ENCODE peak calls at places on chromosomes 16 and 17, in six cellular contexts. One of them, this sample, is unnamed.
A peak's percentile ranks its signal among the peaks of the same experiment; 100 is the strongest.

GRCh38 chr16:76277099-76278030 is at the start of gene CNTNAP4:
- DNase-seq in IMR-90: no peak
- DNase-seq in trophoblast cell: no peak
- DNase-seq in mesenchymal stem cell: no peak
- DNase-seq in H1: peak; percentile 73
- DNase-seq in mesendoderm: peak; percentile 18
- DNase-seq in this sample: no peak

GRCh38 chr17:63516910-63517824 is 6.0 kb upstream of the KCNH6 start:
- DNase-seq in IMR-90: peak; percentile 86
- DNase-seq in trophoblast cell: peak; percentile 69
- DNase-seq in mesenchymal stem cell: peak; percentile 62
- DNase-seq in H1: no peak
- DNase-seq in mesendoderm: peak; percentile 41
- DNase-seq in this sample: no peak

GRCh38 chr17:80981929-80982425 is 9.7 kb upstream of the CHMP6 start:
- DNase-seq in IMR-90: no peak
- DNase-seq in trophoblast cell: no peak
- DNase-seq in mesenchymal stem cell: no peak
- DNase-seq in H1: no peak
- DNase-seq in mesendoderm: no peak
- DNase-seq in this sample: no peak

GRCh38 chr16:69223882-69224281 is 36.9 kb downstream of the SNTB2 start:
- DNase-seq in IMR-90: peak; percentile 79
- DNase-seq in trophoblast cell: no peak
- DNase-seq in mesenchymal stem cell: no peak
- DNase-seq in H1: no peak
- DNase-seq in mesendoderm: no peak
- DNase-seq in this sample: no peak

GRCh38 chr17:19448341-19449268 is 37.6 kb downstream of the RNF112 start:
- DNase-seq in IMR-90: peak; percentile 99
- DNase-seq in trophoblast cell: peak; percentile 92
- DNase-seq in mesenchymal stem cell: peak; percentile 98
- DNase-seq in H1: no peak
- DNase-seq in mesendoderm: no peak
- DNase-seq in this sample: no peak

GRCh38 chr16:12868169-12868568 is 33.2 kb upstream of the SHISA9 start:
- DNase-seq in IMR-90: no peak
- DNase-seq in trophoblast cell: no peak
- DNase-seq in mesenchymal stem cell: no peak
- DNase-seq in H1: no peak
- DNase-seq in mesendoderm: peak; percentile 9
- DNase-seq in this sample: no peak

GRCh38 chr16:50213939-50214519 is 52.3 kb upstream of the ADCY7 start:
- DNase-seq in IMR-90: peak; percentile 62
- DNase-seq in trophoblast cell: peak; percentile 91
- DNase-seq in mesenchymal stem cell: peak; percentile 72
- DNase-seq in H1: no peak
- DNase-seq in mesendoderm: peak; percentile 50
- DNase-seq in this sample: peak; percentile 54

GRCh38 chr17:47739150-47739549 is 6.1 kb downstream of the TBX21 start:
- DNase-seq in IMR-90: no peak
- DNase-seq in trophoblast cell: no peak
- DNase-seq in mesenchymal stem cell: no peak
- DNase-seq in H1: no peak
- DNase-seq in mesendoderm: no peak
- DNase-seq in this sample: no peak

GRCh38 chr17:18888766-18889290 is 30.9 kb downstream of the PRPSAP2 start:
- DNase-seq in IMR-90: no peak
- DNase-seq in trophoblast cell: no peak
- DNase-seq in mesenchymal stem cell: no peak
- DNase-seq in H1: no peak
- DNase-seq in mesendoderm: no peak
- DNase-seq in this sample: no peak

GRCh38 chr17:17503566-17504130 is 7.5 kb upstream of the RASD1 start:
- DNase-seq in IMR-90: no peak
- DNase-seq in trophoblast cell: no peak
- DNase-seq in mesenchymal stem cell: no peak
- DNase-seq in H1: no peak
- DNase-seq in mesendoderm: no peak
- DNase-seq in this sample: no peak

GRCh38 chr17:79891113-79891730 is 52.0 kb upstream of the CBX4 start:
- DNase-seq in IMR-90: no peak
- DNase-seq in trophoblast cell: no peak
- DNase-seq in mesenchymal stem cell: no peak
- DNase-seq in H1: no peak
- DNase-seq in mesendoderm: no peak
- DNase-seq in this sample: no peak

GRCh38 chr17:37828313-37829124 is 83.7 kb upstream of the HNF1B start:
- DNase-seq in IMR-90: peak; percentile 28
- DNase-seq in trophoblast cell: no peak
- DNase-seq in mesenchymal stem cell: peak; percentile 65
- DNase-seq in H1: no peak
- DNase-seq in mesendoderm: peak; percentile 41
- DNase-seq in this sample: no peak

GRCh38 chr17:58492238-58493121 is 4.3 kb upstream of the HSF5 start:
- DNase-seq in IMR-90: no peak
- DNase-seq in trophoblast cell: peak; percentile 99
- DNase-seq in mesenchymal stem cell: no peak
- DNase-seq in H1: peak; percentile 6
- DNase-seq in mesendoderm: no peak
- DNase-seq in this sample: no peak

GRCh38 chr17:28317099-28317964 is 1.7 kb upstream of the TMEM97 start:
- DNase-seq in IMR-90: no peak
- DNase-seq in trophoblast cell: no peak
- DNase-seq in mesenchymal stem cell: no peak
- DNase-seq in H1: no peak
- DNase-seq in mesendoderm: no peak
- DNase-seq in this sample: no peak

GRCh38 chr17:28320215-28321061 is 1.4 kb downstream of the TMEM97 start:
- DNase-seq in IMR-90: no peak
- DNase-seq in trophoblast cell: no peak
- DNase-seq in mesenchymal stem cell: peak; percentile 26
- DNase-seq in H1: no peak
- DNase-seq in mesendoderm: no peak
- DNase-seq in this sample: no peak

GRCh38 chr17:28317965-28318758 is 838 bp upstream of the TMEM97 start:
- DNase-seq in IMR-90: no peak
- DNase-seq in trophoblast cell: peak; percentile 2
- DNase-seq in mesenchymal stem cell: no peak
- DNase-seq in H1: peak; percentile 72
- DNase-seq in mesendoderm: peak; percentile 40
- DNase-seq in this sample: peak; percentile 42

GRCh38 chr17:28315846-28316705 is 2.9 kb upstream of the TMEM97 start:
- DNase-seq in IMR-90: no peak
- DNase-seq in trophoblast cell: no peak
- DNase-seq in mesenchymal stem cell: no peak
- DNase-seq in H1: no peak
- DNase-seq in mesendoderm: no peak
- DNase-seq in this sample: no peak

DNA sequence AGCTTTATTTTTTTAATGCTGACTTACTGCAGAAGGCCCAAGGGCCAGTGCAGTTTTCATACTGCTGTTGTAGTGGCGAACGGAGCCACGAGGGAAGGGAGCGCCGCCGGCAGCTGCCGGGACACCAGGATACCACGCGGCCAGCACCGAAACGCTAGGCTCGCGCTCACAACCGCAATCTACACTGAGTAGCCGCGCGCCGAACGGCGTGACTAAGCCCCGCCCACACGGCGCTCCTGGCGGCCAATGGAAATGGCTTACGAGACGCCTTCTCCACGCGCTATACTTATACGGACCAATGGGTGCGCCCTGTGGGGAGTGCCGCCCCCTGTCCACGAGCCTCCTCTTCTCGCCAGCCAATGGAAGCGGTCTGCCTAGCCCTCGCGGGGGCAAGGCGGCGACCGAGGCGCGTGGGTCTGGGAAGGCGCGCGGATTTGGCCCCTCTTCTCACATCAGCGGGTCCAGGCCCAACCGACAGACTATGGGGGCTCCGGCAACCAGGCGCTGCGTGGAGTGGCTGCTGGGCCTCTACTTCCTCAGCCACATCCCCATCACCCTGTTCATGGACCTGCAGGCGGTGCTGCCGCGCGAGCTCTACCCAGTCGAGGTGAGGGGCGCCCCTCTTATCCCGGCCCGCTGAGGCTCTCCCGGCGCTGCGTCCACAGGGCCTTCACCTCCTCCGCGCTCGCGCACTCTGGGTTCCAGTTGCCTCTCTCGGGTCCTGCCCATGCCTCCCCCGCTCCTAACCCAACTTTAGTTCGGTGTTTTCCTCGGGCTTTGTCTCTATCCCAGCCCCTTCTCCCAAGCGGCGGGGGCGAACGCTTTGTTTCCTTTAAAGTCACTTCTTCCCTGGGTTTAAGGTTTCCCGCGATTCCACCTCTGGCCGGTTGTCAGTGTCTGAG is at the start of gene TMEM97:
- DNase-seq in IMR-90: peak; percentile 97
- DNase-seq in trophoblast cell: peak; percentile 98
- DNase-seq in mesenchymal stem cell: peak; percentile 99
- DNase-seq in H1: peak; percentile 92
- DNase-seq in mesendoderm: peak; percentile 97
- DNase-seq in this sample: peak; percentile 93
- H3K18ac ChIP-seq in IMR-90: no peak within 1 kb of the TSS
- H3K18ac ChIP-seq in trophoblast cell: peak within 1 kb of the TSS; percentile 38
- H3K18ac ChIP-seq in mesenchymal stem cell: peak within 1 kb of the TSS; percentile 80
- H3K18ac ChIP-seq in H1: peak within 1 kb of the TSS; percentile 72
- H3K18ac ChIP-seq in mesendoderm: peak within 1 kb of the TSS; percentile 63
- H3K18ac ChIP-seq in this sample: peak within 1 kb of the TSS; percentile 96

GRCh38 chr16:11306381-11306780 is 25.3 kb upstream of the PRM1 start:
- DNase-seq in IMR-90: no peak
- DNase-seq in trophoblast cell: peak; percentile 68
- DNase-seq in mesenchymal stem cell: no peak
- DNase-seq in H1: no peak
- DNase-seq in mesendoderm: peak; percentile 91
- DNase-seq in this sample: no peak
- H3K27ac ChIP-seq in IMR-90: no peak overlapping the region
- H3K27ac ChIP-seq in trophoblast cell: no peak overlapping the region
- H3K27ac ChIP-seq in mesenchymal stem cell: no peak overlapping the region
- H3K27ac ChIP-seq in H1: no peak overlapping the region
- H3K27ac ChIP-seq in mesendoderm: no peak overlapping the region
- H3K27ac ChIP-seq in this sample: no peak overlapping the region

GRCh38 chr17:76382305-76382802 is 2.1 kb upstream of the SPHK1 start:
- DNase-seq in IMR-90: peak; percentile 67
- DNase-seq in trophoblast cell: peak; percentile 80
- DNase-seq in mesenchymal stem cell: no peak
- DNase-seq in H1: peak; percentile 84
- DNase-seq in mesendoderm: peak; percentile 80
- DNase-seq in this sample: peak; percentile 90
- H3K4me3 ChIP-seq in IMR-90: peak overlapping the region; percentile 80
- H3K4me3 ChIP-seq in trophoblast cell: peak overlapping the region; percentile 76
- H3K4me3 ChIP-seq in mesenchymal stem cell: peak overlapping the region; percentile 83
- H3K4me3 ChIP-seq in H1: peak overlapping the region; percentile 69
- H3K4me3 ChIP-seq in mesendoderm: peak overlapping the region; percentile 14
- H3K4me3 ChIP-seq in this sample: peak overlapping the region; percentile 78

GRCh38 chr17:59859444-59860025 is 33.2 kb downstream of the TUBD1 start:
- DNase-seq in IMR-90: peak; percentile 78
- DNase-seq in trophoblast cell: peak; percentile 70
- DNase-seq in mesenchymal stem cell: peak; percentile 77
- DNase-seq in H1: no peak
- DNase-seq in mesendoderm: no peak
- DNase-seq in this sample: no peak

GRCh38 chr17:59858167-59858790 is 34.5 kb downstream of the TUBD1 start:
- DNase-seq in IMR-90: peak; percentile 23
- DNase-seq in trophoblast cell: no peak
- DNase-seq in mesenchymal stem cell: no peak
- DNase-seq in H1: no peak
- DNase-seq in mesendoderm: no peak
- DNase-seq in this sample: no peak

GRCh38 chr17:59851431-59852375 is 41.0 kb downstream of the TUBD1 start:
- DNase-seq in IMR-90: peak; percentile 99
- DNase-seq in trophoblast cell: no peak
- DNase-seq in mesenchymal stem cell: peak; percentile 99
- DNase-seq in H1: no peak
- DNase-seq in mesendoderm: no peak
- DNase-seq in this sample: no peak

GRCh38 chr17:59853168-59853918 is 39.4 kb downstream of the TUBD1 start:
- DNase-seq in IMR-90: peak; percentile 100
- DNase-seq in trophoblast cell: peak; percentile 99
- DNase-seq in mesenchymal stem cell: peak; percentile 97
- DNase-seq in H1: no peak
- DNase-seq in mesendoderm: peak; percentile 72
- DNase-seq in this sample: no peak

GRCh38 chr17:59856859-59857794 is 35.6 kb downstream of the TUBD1 start:
- DNase-seq in IMR-90: no peak
- DNase-seq in trophoblast cell: no peak
- DNase-seq in mesenchymal stem cell: no peak
- DNase-seq in H1: no peak
- DNase-seq in mesendoderm: no peak
- DNase-seq in this sample: no peak
- H3K18ac ChIP-seq in IMR-90: peak overlapping the region; percentile 97
- H3K18ac ChIP-seq in trophoblast cell: no peak overlapping the region
- H3K18ac ChIP-seq in mesenchymal stem cell: no peak overlapping the region
- H3K18ac ChIP-seq in H1: no peak overlapping the region
- H3K18ac ChIP-seq in mesendoderm: no peak overlapping the region
- H3K18ac ChIP-seq in this sample: no peak overlapping the region

DNA sequence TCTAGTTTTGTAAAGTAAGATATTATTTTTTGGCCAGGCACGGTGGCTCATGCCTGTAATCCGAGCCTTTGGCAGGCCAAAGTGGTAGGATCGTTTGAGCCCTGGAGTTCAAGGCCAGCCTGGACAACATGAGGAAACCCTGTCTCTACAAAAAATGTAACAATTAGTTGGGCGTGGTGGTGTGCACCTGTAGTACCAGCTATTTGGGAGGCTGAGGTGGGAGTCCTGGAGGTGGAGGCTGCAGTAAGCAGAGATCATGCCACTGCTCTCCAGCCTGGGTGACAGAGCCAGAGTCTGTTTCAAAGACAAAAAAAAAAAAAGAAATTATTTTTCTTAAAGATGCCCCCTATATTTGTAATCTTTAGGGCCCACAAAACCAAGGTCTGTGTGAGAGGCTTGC is 16.0 kb upstream of the RHOT1 start:
- DNase-seq in IMR-90: no peak
- DNase-seq in trophoblast cell: no peak
- DNase-seq in mesenchymal stem cell: no peak
- DNase-seq in H1: no peak
- DNase-seq in mesendoderm: no peak
- DNase-seq in this sample: no peak
- H3K27ac ChIP-seq in IMR-90: no peak overlapping the region
- H3K27ac ChIP-seq in trophoblast cell: no peak overlapping the region
- H3K27ac ChIP-seq in mesenchymal stem cell: no peak overlapping the region
- H3K27ac ChIP-seq in H1: no peak overlapping the region
- H3K27ac ChIP-seq in mesendoderm: no peak overlapping the region
- H3K27ac ChIP-seq in this sample: no peak overlapping the region

GRCh38 chr17:60641126-60641525 is 36.5 kb upstream of the BCAS3 start:
- DNase-seq in IMR-90: no peak
- DNase-seq in trophoblast cell: no peak
- DNase-seq in mesenchymal stem cell: no peak
- DNase-seq in H1: no peak
- DNase-seq in mesendoderm: no peak
- DNase-seq in this sample: no peak
- H3K4me3 ChIP-seq in IMR-90: no peak overlapping the region
- H3K4me3 ChIP-seq in trophoblast cell: no peak overlapping the region
- H3K4me3 ChIP-seq in mesenchymal stem cell: no peak overlapping the region
- H3K4me3 ChIP-seq in H1: no peak overlapping the region
- H3K4me3 ChIP-seq in mesendoderm: no peak overlapping the region
- H3K4me3 ChIP-seq in this sample: no peak overlapping the region

GRCh38 chr17:75205037-75205792 is at the start of gene NUP85:
- DNase-seq in IMR-90: peak; percentile 89
- DNase-seq in trophoblast cell: peak; percentile 95
- DNase-seq in mesenchymal stem cell: peak; percentile 93
- DNase-seq in H1: peak; percentile 96
- DNase-seq in mesendoderm: peak; percentile 96
- DNase-seq in this sample: peak; percentile 93
- H3K18ac ChIP-seq in IMR-90: peak within 1 kb of the TSS; percentile 97
- H3K18ac ChIP-seq in trophoblast cell: peak within 1 kb of the TSS; percentile 91
- H3K18ac ChIP-seq in mesenchymal stem cell: peak within 1 kb of the TSS; percentile 100
- H3K18ac ChIP-seq in H1: peak within 1 kb of the TSS; percentile 100
- H3K18ac ChIP-seq in mesendoderm: peak within 1 kb of the TSS; percentile 43
- H3K18ac ChIP-seq in this sample: peak within 1 kb of the TSS; percentile 100

This sample was measured in neuronal stem cell.